ENCODE peak calls at places on chromosomes 4 and X, in four cellular contexts. Y is WTC11, O is HepG2, D is K562. H is an unnamed sample.

GRCh38 chr4:189162888-189163287 is 777.8 kb upstream of the FRG1 start:
- DNase-seq in Y (no peak), O (no peak), D (no peak), H (no peak)

GRCh38 chr4:162360369-162361149 is 196.8 kb upstream of the FSTL5 start:
- DNase-seq in Y (no peak), O (no peak), D (no peak), H (no peak)

GRCh38 chr4:7247521-7247920 is 55.2 kb downstream of the SORCS2 start:
- DNase-seq in Y (no peak), O (no peak), D (no peak), H (no peak)

GRCh38 chr4:14650127-14650526 is 352.2 kb upstream of the CPEB2 start:
- DNase-seq in Y (no peak), O (no peak), D (no peak), H (no peak)

GRCh38 chrX:25154168-25154567 is 138.4 kb upstream of the ARX start:
- DNase-seq in Y (no peak), O (no peak), D (no peak), H (no peak)

GRCh38 chr4:53840643-53841042 is 223.8 kb downstream of the CHIC2 start:
- DNase-seq in Y (no peak), O (no peak), D (no peak), H (no peak)

GRCh38 chrX:84175943-84176342 is 12.1 kb downstream of the RPS6KA6 start:
- DNase-seq in Y (no peak), O (no peak), D (no peak), H (no peak)

GRCh38 chr4:48706741-48707140 is 73.3 kb downstream of the FRYL start:
- DNase-seq in Y (no peak), O (peak; percentile 23), D (no peak), H (no peak)

GRCh38 chr4:147965056-147965455 is 233.2 kb downstream of the ARHGAP10 start:
- DNase-seq in Y (no peak), O (no peak), D (no peak), H (no peak)

GRCh38 chr4:77219266-77219665 is 62.3 kb downstream of the CCNG2 start:
- DNase-seq in Y (no peak), O (no peak), D (no peak), H (no peak)

GRCh38 chrX:27619975-27620374 is 29.8 kb downstream of the DCAF8L2 start:
- DNase-seq in Y (no peak), O (peak; percentile 5), D (peak; percentile 11), H (no peak)

GRCh38 chr4:92387459-92388069 is 83.8 kb downstream of the GRID2 start:
- DNase-seq in Y (no peak), O (peak; percentile 30), D (peak; percentile 18), H (peak; percentile 39)

GRCh38 chr4:114827651-114828050 is 229.0 kb downstream of the UGT8 start:
- DNase-seq in Y (no peak), O (no peak), D (no peak), H (no peak)

GRCh38 chrX:115894087-115894486 is 276.5 kb upstream of the AGTR2 start:
- DNase-seq in Y (no peak), O (peak; percentile 63), D (peak; percentile 45), H (peak; percentile 45)

GRCh38 chrX:154717824-154718223 is 33.1 kb downstream of the GAB3 start:
- DNase-seq in Y (no peak), O (no peak), D (peak; percentile 89), H (peak; percentile 17)

GRCh38 chr4:174999407-174999806 is 81.2 kb downstream of the ADAM29 start:
- DNase-seq in Y (no peak), O (no peak), D (no peak), H (no peak)

GRCh38 chr4:172975651-172976229 is 192.9 kb upstream of the GALNT7 start:
- DNase-seq in Y (peak; percentile 59), O (no peak), D (no peak), H (no peak)

GRCh38 chr4:4509521-4509920 is 32.3 kb downstream of the STX18 start:
- DNase-seq in Y (no peak), O (no peak), D (no peak), H (no peak)

GRCh38 chr4:156636398-156636797 is 335.2 kb downstream of the PDGFC start:
- DNase-seq in Y (no peak), O (no peak), D (no peak), H (no peak)

GRCh38 chr4:17958185-17958584 is 63.4 kb downstream of the LCORL start:
- DNase-seq in Y (no peak), O (no peak), D (no peak), H (no peak)

GRCh38 chr4:71189471-71189870 is 149.3 kb upstream of the SLC4A4 start:
- DNase-seq in Y (no peak), O (no peak), D (no peak), H (no peak)

GRCh38 chrX:153059191-153060094 is 3.2 kb downstream of the PNMA3 start:
- DNase-seq in Y (no peak), O (no peak), D (no peak), H (no peak)

GRCh38 chr4:183284965-183285364 is 35.1 kb downstream of the CLDN22 start:
- DNase-seq in Y (no peak), O (no peak), D (no peak), H (no peak)

GRCh38 chr4:8202108-8202507 is 3.0 kb downstream of the SH3TC1 start:
- DNase-seq in Y (no peak), O (no peak), D (no peak), H (no peak)

GRCh38 chrX:69083785-69084184 is 81.5 kb downstream of the PJA1 start:
- DNase-seq in Y (no peak), O (no peak), D (peak; percentile 7), H (no peak)

GRCh38 chrX:110142096-110142495 is 139.2 kb downstream of the TMEM164 start:
- DNase-seq in Y (no peak), O (no peak), D (peak; percentile 19), H (no peak)

GRCh38 chrX:65720580-65720979 is 53.1 kb downstream of the MSN start:
- DNase-seq in Y (no peak), O (no peak), D (no peak), H (no peak)

GRCh38 chr4:184958839-184959238 is 59.5 kb upstream of the HELT start:
- DNase-seq in Y (no peak), O (no peak), D (no peak), H (no peak)

GRCh38 chrX:45619290-45619689 is 418.6 kb upstream of the DIPK2B start:
- DNase-seq in Y (no peak), O (no peak), D (no peak), H (no peak)

GRCh38 chr4:124025423-124025822 is 628.8 kb downstream of the SPRY1 start:
- DNase-seq in Y (no peak), O (no peak), D (no peak), H (no peak)

GRCh38 chr4:124018383-124019317 is 622.1 kb downstream of the SPRY1 start:
- DNase-seq in Y (no peak), O (peak; percentile 12), D (no peak), H (peak; percentile 19)

DNA sequence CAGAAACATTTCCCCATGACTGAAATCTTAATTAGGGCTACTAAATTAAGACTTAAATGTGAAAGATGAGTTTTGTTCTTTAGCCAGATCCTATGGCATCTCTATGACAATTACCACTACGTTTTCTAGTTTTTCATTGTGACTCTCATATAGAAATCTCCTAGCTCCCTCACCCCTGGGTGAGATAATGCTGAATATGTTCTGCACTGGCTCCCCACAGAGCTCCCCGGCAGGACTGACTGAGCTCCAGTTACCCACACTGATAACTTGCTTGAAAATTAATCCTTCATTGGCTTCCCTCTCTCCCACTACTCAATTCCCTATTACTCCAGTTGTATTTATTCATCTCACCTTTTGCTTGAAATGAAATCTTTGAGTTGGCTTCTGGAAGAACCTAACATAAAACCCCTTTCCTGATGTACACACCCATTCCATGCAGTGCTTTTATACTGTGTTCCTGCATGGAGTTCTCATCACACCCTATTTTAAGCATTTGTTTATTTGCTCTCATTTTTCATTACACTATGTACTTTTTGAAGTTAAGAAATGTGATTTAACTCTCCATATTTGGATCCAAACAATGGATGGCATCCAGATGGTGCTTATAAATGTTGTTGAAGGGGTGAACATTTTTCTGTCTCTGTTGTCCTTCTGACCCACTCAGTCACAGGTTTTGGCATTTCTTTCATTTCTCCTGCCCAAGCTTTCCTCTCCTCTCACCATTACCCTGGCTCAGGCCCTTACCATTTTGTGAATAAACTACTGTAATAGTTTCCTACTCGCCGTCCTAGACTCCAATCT is 623.4 kb downstream of the SPRY1 start:
- DNase-seq in Y (no peak), O (no peak), D (no peak), H (no peak)
- TF ChIP-seq ELF4 in Y (no peak), O (no peak), D (no peak), H (no peak)

DNA sequence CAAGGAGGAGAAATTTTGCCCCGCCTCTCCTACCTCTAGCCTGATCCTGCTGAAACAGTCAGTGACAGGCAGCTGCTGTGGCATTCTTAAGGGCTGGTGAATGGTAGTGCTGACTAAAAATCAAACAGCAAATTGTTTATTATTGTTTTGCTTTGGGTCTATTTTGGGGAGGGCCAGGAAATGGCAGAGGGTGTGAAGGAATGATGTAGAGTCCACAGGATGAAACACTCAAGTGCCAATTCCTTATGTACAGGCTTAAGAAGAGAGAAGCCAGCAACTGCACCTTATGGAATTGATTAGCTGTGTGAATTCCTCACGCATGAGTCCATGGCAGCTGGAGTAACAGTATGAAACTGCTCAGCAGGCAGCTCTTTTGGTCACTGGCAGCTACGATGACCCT is 39.7 kb downstream of the VEGFC start:
- DNase-seq in Y (no peak), O (no peak), D (no peak), H (no peak)
- TF ChIP-seq SP1 in Y (no peak), O (no peak), D (no peak), H (no peak)

GRCh38 chr4:124642846-124643245 is 69.7 kb downstream of the ANKRD50 start:
- DNase-seq in Y (no peak), O (no peak), D (no peak), H (no peak)

GRCh38 chr4:124640037-124640730 is 72.3 kb downstream of the ANKRD50 start:
- DNase-seq in Y (no peak), O (no peak), D (no peak), H (no peak)

GRCh38 chr4:124647599-124647998 is 64.9 kb downstream of the ANKRD50 start:
- DNase-seq in Y (no peak), O (no peak), D (no peak), H (no peak)

GRCh38 chr4:124636793-124637192 is 75.7 kb downstream of the ANKRD50 start:
- DNase-seq in Y (peak; percentile 19), O (no peak), D (no peak), H (no peak)

GRCh38 chr4:124641715-124642380 is 70.7 kb downstream of the ANKRD50 start:
- DNase-seq in Y (no peak), O (no peak), D (peak; percentile 33), H (no peak)
- TF ChIP-seq ELF4 in Y (no peak), O (no peak), D (no peak), H (no peak)

GRCh38 chrX:147737690-147738089 is 174.0 kb upstream of the FMR1 start:
- DNase-seq in Y (no peak), O (no peak), D (no peak), H (no peak)

GRCh38 chrX:147735364-147735763 is 176.4 kb upstream of the FMR1 start:
- DNase-seq in Y (no peak), O (no peak), D (no peak), H (no peak)

GRCh38 chrX:147736045-147736444 is 175.7 kb upstream of the FMR1 start:
- DNase-seq in Y (no peak), O (no peak), D (no peak), H (no peak)

GRCh38 chrX:147741776-147742175 is 169.9 kb upstream of the FMR1 start:
- DNase-seq in Y (no peak), O (no peak), D (no peak), H (no peak)

DNA sequence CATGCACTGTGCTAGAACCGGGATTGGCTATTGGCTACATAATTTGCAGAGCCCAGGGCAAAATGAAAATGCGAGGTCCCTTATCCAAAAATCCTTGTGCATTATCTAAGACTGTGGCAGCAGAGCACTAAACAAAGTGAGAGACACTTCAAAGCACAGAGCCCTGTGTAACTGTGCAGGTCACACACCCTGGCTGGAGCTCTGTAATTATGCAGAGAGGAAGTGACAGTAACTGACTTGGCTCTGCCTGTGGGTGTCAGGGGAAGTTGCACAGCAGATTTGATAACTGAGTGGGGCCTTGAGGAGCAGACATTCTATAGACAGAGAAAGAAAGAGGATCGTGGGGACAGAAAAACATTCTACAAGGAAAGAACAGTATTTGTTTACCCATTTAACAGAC is 173.5 kb upstream of the FMR1 start:
- DNase-seq in Y (no peak), O (no peak), D (no peak), H (no peak)
- TF ChIP-seq SP1 in Y (no peak), O (no peak), D (no peak), H (no peak)

H was measured in HEK293T.